ENCODE peak calls at places on chromosomes 13 and 19, in five cellular contexts. One of them, this sample, is unnamed.

GRCh38 chr19:18338471-18339001 is 1.9 kb upstream of the PGPEP1 start:
- DNase-seq in CMK: no peak
- DNase-seq in GM04503: no peak
- DNase-seq in activated CD4-positive, CD25-positive, alpha-beta regulatory T cell treated with anti-CD3 and anti-CD28 coated beads, Interleukin-2, amount 50 U/mL, for 16 hours: no peak
- DNase-seq in sciatic nerve: no peak
- DNase-seq in this sample: no peak

GRCh38 chr13:42969558-42970172 is 22.4 kb downstream of the EPSTI1 start:
- DNase-seq in GM04503: no peak
- DNase-seq in activated CD4-positive, CD25-positive, alpha-beta regulatory T cell treated with anti-CD3 and anti-CD28 coated beads, Interleukin-2, amount 50 U/mL, for 16 hours: peak
- DNase-seq in sciatic nerve: peak
- DNase-seq in CMK: no peak
- DNase-seq in this sample: peak

GRCh38 chr13:105908581-105908980 is 626.9 kb downstream of the EFNB2 start:
- DNase-seq in CMK: no peak
- DNase-seq in GM04503: peak
- DNase-seq in activated CD4-positive, CD25-positive, alpha-beta regulatory T cell treated with anti-CD3 and anti-CD28 coated beads, Interleukin-2, amount 50 U/mL, for 16 hours: no peak
- DNase-seq in sciatic nerve: no peak
- DNase-seq in this sample: no peak

GRCh38 chr13:98622926-98623325 is 46.0 kb upstream of the STK24 start:
- DNase-seq in activated CD4-positive, CD25-positive, alpha-beta regulatory T cell treated with anti-CD3 and anti-CD28 coated beads, Interleukin-2, amount 50 U/mL, for 16 hours: no peak
- DNase-seq in GM04503: no peak
- DNase-seq in sciatic nerve: no peak
- DNase-seq in CMK: no peak
- DNase-seq in this sample: no peak

GRCh38 chr19:45691516-45692186 is at the start of gene SNRPD2:
- DNase-seq in sciatic nerve: peak
- DNase-seq in CMK: peak
- DNase-seq in GM04503: peak
- DNase-seq in activated CD4-positive, CD25-positive, alpha-beta regulatory T cell treated with anti-CD3 and anti-CD28 coated beads, Interleukin-2, amount 50 U/mL, for 16 hours: peak
- DNase-seq in this sample: peak

GRCh38 chr13:112376050-112376681 is at the start of gene SPACA7:
- DNase-seq in GM04503: no peak
- DNase-seq in sciatic nerve: no peak
- DNase-seq in CMK: no peak
- DNase-seq in activated CD4-positive, CD25-positive, alpha-beta regulatory T cell treated with anti-CD3 and anti-CD28 coated beads, Interleukin-2, amount 50 U/mL, for 16 hours: no peak
- DNase-seq in this sample: no peak

GRCh38 chr19:43675269-43675879 is 5.4 kb upstream of the PLAUR start:
- DNase-seq in GM04503: no peak
- DNase-seq in activated CD4-positive, CD25-positive, alpha-beta regulatory T cell treated with anti-CD3 and anti-CD28 coated beads, Interleukin-2, amount 50 U/mL, for 16 hours: no peak
- DNase-seq in CMK: no peak
- DNase-seq in sciatic nerve: no peak
- DNase-seq in this sample: no peak

GRCh38 chr13:52141299-52141698 is 12.4 kb upstream of the NEK5 start:
- DNase-seq in sciatic nerve: no peak
- DNase-seq in activated CD4-positive, CD25-positive, alpha-beta regulatory T cell treated with anti-CD3 and anti-CD28 coated beads, Interleukin-2, amount 50 U/mL, for 16 hours: no peak
- DNase-seq in GM04503: no peak
- DNase-seq in CMK: no peak
- DNase-seq in this sample: no peak

GRCh38 chr19:56253737-56254136 is 18.8 kb upstream of the EDDM13 start:
- DNase-seq in GM04503: peak
- DNase-seq in activated CD4-positive, CD25-positive, alpha-beta regulatory T cell treated with anti-CD3 and anti-CD28 coated beads, Interleukin-2, amount 50 U/mL, for 16 hours: no peak
- DNase-seq in CMK: peak
- DNase-seq in sciatic nerve: no peak
- DNase-seq in this sample: no peak

GRCh38 chr13:100129605-100130004 is 40.7 kb downstream of the PCCA start:
- DNase-seq in GM04503: no peak
- DNase-seq in sciatic nerve: no peak
- DNase-seq in CMK: peak
- DNase-seq in activated CD4-positive, CD25-positive, alpha-beta regulatory T cell treated with anti-CD3 and anti-CD28 coated beads, Interleukin-2, amount 50 U/mL, for 16 hours: no peak
- DNase-seq in this sample: no peak

GRCh38 chr13:75789451-75790197 is 153.5 kb downstream of the LMO7 start:
- DNase-seq in sciatic nerve: no peak
- DNase-seq in GM04503: no peak
- DNase-seq in activated CD4-positive, CD25-positive, alpha-beta regulatory T cell treated with anti-CD3 and anti-CD28 coated beads, Interleukin-2, amount 50 U/mL, for 16 hours: no peak
- DNase-seq in CMK: no peak
- DNase-seq in this sample: peak

GRCh38 chr19:1355258-1355973 is 28.3 kb upstream of the NDUFS7 start:
- DNase-seq in CMK: no peak
- DNase-seq in activated CD4-positive, CD25-positive, alpha-beta regulatory T cell treated with anti-CD3 and anti-CD28 coated beads, Interleukin-2, amount 50 U/mL, for 16 hours: no peak
- DNase-seq in sciatic nerve: no peak
- DNase-seq in GM04503: no peak
- DNase-seq in this sample: no peak

GRCh38 chr13:44746690-44747089 is 170.6 kb upstream of the TSC22D1 start:
- DNase-seq in GM04503: no peak
- DNase-seq in CMK: no peak
- DNase-seq in sciatic nerve: no peak
- DNase-seq in activated CD4-positive, CD25-positive, alpha-beta regulatory T cell treated with anti-CD3 and anti-CD28 coated beads, Interleukin-2, amount 50 U/mL, for 16 hours: no peak
- DNase-seq in this sample: no peak

GRCh38 chr13:36709136-36709895 is 35.5 kb downstream of the SERTM1 start:
- DNase-seq in GM04503: no peak
- DNase-seq in sciatic nerve: no peak
- DNase-seq in CMK: no peak
- DNase-seq in activated CD4-positive, CD25-positive, alpha-beta regulatory T cell treated with anti-CD3 and anti-CD28 coated beads, Interleukin-2, amount 50 U/mL, for 16 hours: no peak
- DNase-seq in this sample: no peak

GRCh38 chr13:20121154-20121515 is 39.7 kb downstream of the GJA3 start:
- DNase-seq in sciatic nerve: no peak
- DNase-seq in activated CD4-positive, CD25-positive, alpha-beta regulatory T cell treated with anti-CD3 and anti-CD28 coated beads, Interleukin-2, amount 50 U/mL, for 16 hours: no peak
- DNase-seq in GM04503: no peak
- DNase-seq in CMK: no peak
- DNase-seq in this sample: no peak

GRCh38 chr13:59856281-59856810 is 307.4 kb downstream of the DIAPH3 start:
- DNase-seq in activated CD4-positive, CD25-positive, alpha-beta regulatory T cell treated with anti-CD3 and anti-CD28 coated beads, Interleukin-2, amount 50 U/mL, for 16 hours: no peak
- DNase-seq in GM04503: no peak
- DNase-seq in sciatic nerve: no peak
- DNase-seq in CMK: no peak
- DNase-seq in this sample: no peak

GRCh38 chr19:10290439-10290875 is 705 bp downstream of the ICAM5 start:
- DNase-seq in GM04503: no peak
- DNase-seq in CMK: no peak
- DNase-seq in sciatic nerve: no peak
- DNase-seq in activated CD4-positive, CD25-positive, alpha-beta regulatory T cell treated with anti-CD3 and anti-CD28 coated beads, Interleukin-2, amount 50 U/mL, for 16 hours: no peak
- DNase-seq in this sample: no peak

GRCh38 chr19:55694656-55695491 is 19.8 kb downstream of the EPN1 start:
- DNase-seq in sciatic nerve: peak
- DNase-seq in activated CD4-positive, CD25-positive, alpha-beta regulatory T cell treated with anti-CD3 and anti-CD28 coated beads, Interleukin-2, amount 50 U/mL, for 16 hours: no peak
- DNase-seq in GM04503: no peak
- DNase-seq in CMK: no peak
- DNase-seq in this sample: no peak

GRCh38 chr19:35140898-35141626 is 2.0 kb upstream of the FXYD7 start:
- DNase-seq in sciatic nerve: peak
- DNase-seq in GM04503: no peak
- DNase-seq in CMK: peak
- DNase-seq in activated CD4-positive, CD25-positive, alpha-beta regulatory T cell treated with anti-CD3 and anti-CD28 coated beads, Interleukin-2, amount 50 U/mL, for 16 hours: peak
- DNase-seq in this sample: peak